ENCODE peak calls at places on chromosomes 16 and 17, in four cellular contexts. S, X, G and F are unnamed samples.
A peak's percentile ranks its signal among the peaks of the same experiment; 100 is the strongest.

GRCh38 chr16:58057784-58058183 is 32.2 kb downstream of the MMP15 start:
- DNase-seq in S (no peak), G (no peak), X (no peak), F (no peak)

GRCh38 chr17:15007001-15007400 is 258.1 kb downstream of the PMP22 start:
- DNase-seq in X (no peak), G (no peak), S (no peak), F (no peak)

GRCh38 chr16:81204794-81205680 is 33.5 kb upstream of the BCO1 start:
- DNase-seq in G (no peak), S (no peak), X (peak; percentile 38), F (peak; percentile 35)

GRCh38 chr17:62140836-62141235 is 75.8 kb upstream of the MED13 start:
- DNase-seq in G (no peak), X (no peak), S (no peak), F (peak; percentile 76)

GRCh38 chr17:78458739-78459335 is 80.4 kb downstream of the PGS1 start:
- DNase-seq in S (no peak), X (no peak), G (no peak), F (no peak)

GRCh38 chr16:27193300-27193990 is 9.9 kb upstream of the KDM8 start:
- DNase-seq in G (no peak), X (no peak), S (no peak), F (no peak)

GRCh38 chr17:68290268-68290954 is 516 bp downstream of the SLC16A6 start:
- DNase-seq in X (no peak), S (peak; percentile 87), G (no peak), F (peak; percentile 34)

GRCh38 chr16:5634781-5635180 is 537.2 kb upstream of the EEF2KMT start:
- DNase-seq in G (no peak), S (no peak), X (no peak), F (no peak)

GRCh38 chr17:11628374-11628773 is 30.1 kb downstream of the DNAH9 start:
- DNase-seq in G (no peak), S (peak; percentile 53), X (no peak), F (no peak)

GRCh38 chr17:18980682-18981384 is 23.7 kb downstream of the FAM83G start:
- DNase-seq in G (no peak), S (no peak), X (no peak), F (no peak)

GRCh38 chr16:27446721-27447120 is 44.7 kb downstream of the IL21R start:
- DNase-seq in G (no peak), S (no peak), X (no peak), F (no peak)

GRCh38 chr16:73196670-73197069 is 148.7 kb upstream of the ZFHX3 start:
- DNase-seq in G (peak; percentile 55), X (peak; percentile 57), S (no peak), F (peak; percentile 35)

GRCh38 chr17:48515925-48516900 is 14.6 kb downstream of the HOXB1 start:
- DNase-seq in S (no peak), X (no peak), G (no peak), F (no peak)

GRCh38 chr17:49225554-49226236 is 4.9 kb downstream of the PHOSPHO1 start:
- DNase-seq in S (no peak), X (no peak), G (no peak), F (no peak)

GRCh38 chr17:13157656-13158055 is 139.8 kb upstream of the ELAC2 start:
- DNase-seq in S (no peak), G (no peak), X (no peak), F (no peak)

GRCh38 chr17:61463068-61463980 is 11.1 kb downstream of the TBX4 start:
- DNase-seq in G (no peak), X (no peak), S (peak; percentile 83), F (peak; percentile 14)

GRCh38 chr17:83176272-83176955 is 97.0 kb downstream of the METRNL start:
- DNase-seq in S (peak; percentile 76), G (peak; percentile 11), X (no peak), F (no peak)

DNA sequence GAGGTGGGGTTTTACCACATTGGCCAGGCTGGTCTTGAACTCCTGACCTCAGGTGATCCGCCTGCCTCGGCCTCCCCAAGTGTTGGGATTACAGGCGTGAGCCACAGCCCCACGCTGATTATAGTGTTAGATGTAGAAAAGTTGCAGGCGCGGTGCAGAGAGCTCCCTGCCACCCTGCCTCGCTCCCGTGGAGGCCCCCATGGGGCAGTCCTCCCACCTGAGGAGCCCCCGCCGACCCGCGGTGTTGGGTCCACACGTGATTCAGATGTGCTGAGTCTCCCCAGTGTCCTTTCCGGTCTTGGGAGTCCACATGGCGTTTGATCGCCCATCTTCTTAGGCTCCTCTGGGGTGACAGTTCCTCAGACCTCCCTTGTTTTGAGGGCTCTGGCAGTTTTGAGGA is 5.2 kb upstream of the RPL13 start:
- DNase-seq in S (no peak), G (no peak), X (no peak), F (no peak)
- TF ChIP-seq POLR2A in S (no peak), G (no peak), X (no peak), F (no peak)

GRCh38 chr17:76726766-76727718 is at the start of gene METTL23:
- DNase-seq in X (no peak), G (peak; percentile 86), S (peak; percentile 97), F (peak; percentile 87)
- TF ChIP-seq POLR2A in X (peak; percentile 75), G (peak; percentile 51), S (peak; percentile 78), F (no peak)

GRCh38 chr17:81849457-81849856 is 10.9 kb downstream of the P4HB start:
- DNase-seq in G (no peak), X (no peak), S (no peak), F (no peak)

GRCh38 chr17:81852237-81852636 is 8.1 kb downstream of the P4HB start:
- DNase-seq in X (no peak), S (no peak), G (no peak), F (no peak)

GRCh38 chr17:81846743-81847689 is 12.2 kb upstream of the PPP1R27 start:
- DNase-seq in S (no peak), G (no peak), X (no peak), F (no peak)

GRCh38 chr17:81854974-81855774 is 5.2 kb downstream of the P4HB start:
- DNase-seq in X (no peak), S (no peak), G (no peak), F (no peak)

DNA sequence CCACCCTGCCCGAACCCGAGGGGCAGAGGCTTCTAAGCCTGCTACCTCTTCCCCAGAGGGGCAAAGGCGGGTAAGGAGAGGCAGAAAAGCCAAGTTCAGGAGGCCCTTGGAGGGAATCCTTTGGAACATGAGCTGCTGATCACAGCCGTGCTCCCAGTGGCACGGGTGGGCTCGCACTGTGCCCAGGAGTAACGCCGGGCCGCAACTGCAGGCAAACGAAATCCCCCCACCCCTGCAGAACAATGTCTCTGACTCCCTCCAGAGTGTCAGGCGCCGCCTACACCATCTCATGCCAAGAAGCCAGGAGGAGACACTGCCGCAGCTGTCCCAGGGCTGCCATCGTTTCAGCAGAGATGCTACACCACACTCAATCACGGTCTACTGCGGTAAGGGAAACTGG is 8.9 kb downstream of the P4HB start:
- DNase-seq in X (no peak), G (no peak), S (no peak), F (no peak)
- TF ChIP-seq POLR2A in X (no peak), G (no peak), S (no peak), F (no peak)

DNA sequence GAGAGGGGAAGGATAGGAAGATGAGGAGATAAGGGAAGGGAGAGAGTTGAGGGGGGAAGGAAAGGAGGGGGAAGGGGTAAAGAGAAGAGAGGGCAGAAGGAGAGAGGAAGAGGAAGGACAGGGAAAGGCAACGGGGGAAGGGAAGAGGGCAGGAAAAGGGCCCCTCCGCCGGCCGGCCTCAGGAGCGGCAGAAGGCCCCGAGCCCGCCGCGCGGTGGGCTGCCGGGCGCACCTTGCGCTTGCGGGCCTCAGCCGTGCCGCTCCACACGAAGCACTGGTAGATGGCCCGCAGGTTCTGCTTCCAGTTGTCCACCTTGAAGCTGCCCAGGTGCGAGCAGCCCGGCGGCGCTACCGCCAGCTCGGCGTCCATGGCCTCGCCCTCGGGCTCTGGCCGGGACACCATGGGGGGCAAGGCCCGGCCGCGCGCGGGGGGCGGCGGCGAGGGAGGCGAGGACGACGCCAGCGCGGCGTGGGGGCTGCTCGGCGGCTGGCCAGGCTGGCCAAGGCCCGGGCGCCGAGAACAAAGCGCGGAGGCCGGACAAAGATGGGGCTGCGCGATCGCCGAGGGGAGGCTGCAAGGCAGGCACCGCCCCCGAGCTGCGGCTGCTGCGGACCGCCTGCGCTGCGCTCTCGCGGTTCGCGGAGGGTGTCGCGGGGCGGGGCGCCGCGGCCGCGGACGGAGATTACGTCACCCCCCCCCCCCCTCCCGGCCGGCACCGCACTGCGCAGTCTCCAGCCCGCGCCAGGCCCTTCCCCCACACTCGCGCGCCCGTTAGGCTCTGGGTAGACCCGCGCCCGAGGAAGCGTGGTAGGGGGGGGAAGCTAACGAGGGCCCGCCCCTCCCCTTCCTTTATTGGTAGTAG is at the start of gene USP22:
- DNase-seq in G (no peak), S (no peak), X (peak; percentile 81), F (no peak)
- TF ChIP-seq POLR2A in G (peak; percentile 99), S (peak; percentile 78), X (peak; percentile 78), F (peak; percentile 79)